ENCODE peak calls at places on chromosomes 11 and 22, in four cellular contexts. B is SK-N-SH, T is HepG2, K is sigmoid colon. V is an unnamed sample.
A peak's percentile ranks its signal among the peaks of the same experiment; 100 is the strongest.

GRCh38 chr22:49016909-49017768 is 810.5 kb downstream of the BRD1 start:
- DNase-seq in B (no peak), T (no peak), K (peak; percentile 41), V (no peak)

GRCh38 chr11:134139873-134140331 is 71.0 kb downstream of the JAM3 start:
- DNase-seq in B (peak; percentile 83), T (peak; percentile 58), K (peak; percentile 90), V (no peak)

GRCh38 chr11:94639901-94640721 is 72.9 kb downstream of the PIWIL4 start:
- DNase-seq in B (no peak), T (no peak), K (no peak), V (no peak)

GRCh38 chr22:43001271-43002197 is 13.4 kb downstream of the PACSIN2 start:
- DNase-seq in B (no peak), T (peak; percentile 54), K (peak; percentile 50), V (no peak)

GRCh38 chr11:8930456-8931175 is 2.1 kb downstream of the C11orf16 start:
- DNase-seq in B (no peak), T (no peak), K (no peak), V (no peak)

GRCh38 chr11:8257003-8257664 is 6.5 kb downstream of the LMO1 start:
- DNase-seq in B (no peak), T (no peak), K (peak; percentile 34), V (no peak)

GRCh38 chr11:62054484-62055121 is 69.2 kb upstream of the INCENP start:
- DNase-seq in B (no peak), T (peak; percentile 78), K (peak; percentile 69), V (peak; percentile 14)

GRCh38 chr11:66936326-66936725 is 21.9 kb downstream of the PC start:
- DNase-seq in B (no peak), T (peak; percentile 50), K (no peak), V (no peak)

GRCh38 chr22:38262051-38262795 is 10.6 kb downstream of the TMEM184B start:
- DNase-seq in B (peak; percentile 29), T (peak; percentile 54), K (peak; percentile 79), V (no peak)

DNA sequence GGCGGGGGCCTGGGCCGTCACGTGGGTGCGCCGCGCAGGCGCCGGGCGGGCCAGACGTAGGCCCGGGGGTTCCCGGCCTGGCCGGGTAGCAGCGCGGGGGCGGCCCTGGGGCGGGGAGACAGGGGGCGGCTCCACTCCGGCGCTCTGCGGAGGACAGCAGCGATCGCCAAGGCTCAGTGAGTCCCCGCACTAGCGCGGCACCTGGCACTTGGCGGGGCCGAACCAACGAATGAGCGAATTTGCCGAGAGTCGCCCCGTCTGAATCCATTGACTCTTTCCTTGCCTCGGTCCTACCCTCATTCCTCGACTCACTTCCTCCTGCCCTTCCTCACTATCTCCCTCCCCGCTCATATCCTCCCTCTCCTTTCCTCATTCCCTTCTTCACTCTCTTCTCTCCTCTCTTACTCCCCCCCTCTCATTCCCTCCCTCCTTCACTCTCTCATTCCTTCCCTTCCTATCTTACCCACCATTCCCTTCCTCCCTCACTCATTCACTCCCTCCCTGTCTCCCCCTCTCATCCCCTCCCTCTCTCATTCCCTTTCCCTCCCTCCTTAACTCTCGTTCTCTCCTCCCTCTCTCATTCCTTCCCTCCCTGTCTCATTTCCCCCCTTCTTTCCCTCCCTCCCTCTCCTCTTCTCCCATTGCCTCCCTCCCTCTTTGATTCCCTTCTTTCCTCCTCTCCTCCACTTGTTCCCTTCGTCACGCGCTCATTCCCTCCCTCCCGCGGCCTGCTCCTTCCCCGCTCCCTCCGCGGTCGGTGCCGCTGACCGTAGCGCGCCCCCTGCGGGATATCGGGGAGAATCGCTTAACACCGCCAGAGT is 476 bp upstream of the KLHL22 start:
- DNase-seq in B (peak; percentile 99), T (peak; percentile 76), K (peak; percentile 96), V (peak; percentile 30)
- TF ChIP-seq POLR2AphosphoS5 in B (peak; percentile 33), T (peak; percentile 62), K (peak; percentile 81), V (peak; percentile 79)

GRCh38 chr11:124719534-124719933 is 20.2 kb upstream of the NRGN start:
- DNase-seq in B (no peak), T (no peak), K (no peak), V (no peak)

GRCh38 chr11:124717786-124718634 is 21.7 kb upstream of the NRGN start:
- DNase-seq in B (peak; percentile 79), T (peak; percentile 6), K (no peak), V (no peak)

GRCh38 chr11:124716596-124716995 is 23.1 kb upstream of the NRGN start:
- DNase-seq in B (no peak), T (no peak), K (no peak), V (peak; percentile 87)

GRCh38 chr11:124717421-124717785 is 22.3 kb upstream of the NRGN start:
- DNase-seq in B (no peak), T (no peak), K (no peak), V (no peak)

DNA sequence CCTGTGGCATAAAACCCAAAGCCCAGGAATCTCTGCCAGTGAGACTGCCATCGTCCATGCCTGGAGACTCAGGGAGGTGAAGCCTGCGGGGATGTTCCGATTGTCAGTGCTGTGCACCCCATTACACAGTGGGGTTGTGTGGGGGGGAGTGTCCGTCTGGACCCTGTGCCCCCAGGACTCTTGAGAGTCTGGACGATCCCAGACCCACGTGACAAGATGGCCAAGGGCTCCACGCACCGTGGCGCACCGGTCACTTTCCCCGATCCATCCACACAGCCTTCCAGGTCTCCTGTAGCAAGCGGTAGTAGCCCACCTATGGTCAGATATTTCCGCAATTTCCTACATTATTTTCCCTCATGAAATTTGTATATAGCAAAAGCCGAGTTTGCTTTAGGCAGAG is 20.9 kb upstream of the NRGN start:
- DNase-seq in B (no peak), T (no peak), K (no peak), V (no peak)
- H3K4me3 ChIP-seq in B (no peak overlapping the region), T (no peak overlapping the region), K (no peak overlapping the region), V (peak overlapping the region; percentile 74)

GRCh38 chr11:60801194-60801593 is 16.1 kb downstream of the MS4A10 start:
- DNase-seq in B (no peak), T (no peak), K (no peak), V (no peak)
- TF ChIP-seq POLR2AphosphoS5 in B (no peak), T (no peak), K (no peak), V (no peak)

GRCh38 chr11:40397141-40397540 is 1062.3 kb downstream of the LRRC4C start:
- DNase-seq in B (no peak), T (no peak), K (no peak), V (no peak)

GRCh38 chr11:40403321-40403720 is 1056.1 kb downstream of the LRRC4C start:
- DNase-seq in B (no peak), T (no peak), K (no peak), V (no peak)

GRCh38 chr11:40405614-40406013 is 1053.8 kb downstream of the LRRC4C start:
- DNase-seq in B (no peak), T (no peak), K (no peak), V (no peak)

GRCh38 chr11:40401132-40401853 is 1058.2 kb downstream of the LRRC4C start:
- DNase-seq in B (no peak), T (no peak), K (no peak), V (no peak)
- H3K4me3 ChIP-seq in B (no peak overlapping the region), T (no peak overlapping the region), K (no peak overlapping the region), V (no peak overlapping the region)